ENCODE peak calls at places on chromosome 11, in seven cellular contexts. One of them, this sample, is unnamed.

GRCh38 chr11:125514336-125515101 is 18.5 kb upstream of the FEZ1 start:
- DNase-seq in heart right ventricle: no peak
- DNase-seq in astrocyte of the spinal cord: peak
- DNase-seq in gastrocnemius medialis: no peak
- DNase-seq in foreskin fibroblast: no peak
- DNase-seq in GM13977: peak
- DNase-seq in GM12865: peak
- DNase-seq in this sample: no peak

GRCh38 chr11:819943-820649 is 1.4 kb downstream of the PNPLA2 start:
- DNase-seq in astrocyte of the spinal cord: peak
- DNase-seq in gastrocnemius medialis: peak
- DNase-seq in GM13977: peak
- DNase-seq in GM12865: peak
- DNase-seq in foreskin fibroblast: peak
- DNase-seq in heart right ventricle: peak
- DNase-seq in this sample: peak

GRCh38 chr11:74084796-74085541 is 76.1 kb upstream of the UCP3 start:
- DNase-seq in heart right ventricle: no peak
- DNase-seq in gastrocnemius medialis: no peak
- DNase-seq in astrocyte of the spinal cord: peak
- DNase-seq in foreskin fibroblast: no peak
- DNase-seq in GM12865: no peak
- DNase-seq in GM13977: no peak
- DNase-seq in this sample: peak

GRCh38 chr11:287821-288327 is 1.1 kb upstream of the PGGHG start:
- DNase-seq in astrocyte of the spinal cord: no peak
- DNase-seq in gastrocnemius medialis: peak
- DNase-seq in GM13977: no peak
- DNase-seq in foreskin fibroblast: no peak
- DNase-seq in heart right ventricle: peak
- DNase-seq in GM12865: no peak
- DNase-seq in this sample: no peak

GRCh38 chr11:69121621-69122336 is 34.0 kb upstream of the SMIM38 start:
- DNase-seq in heart right ventricle: no peak
- DNase-seq in GM13977: no peak
- DNase-seq in foreskin fibroblast: no peak
- DNase-seq in GM12865: no peak
- DNase-seq in gastrocnemius medialis: no peak
- DNase-seq in astrocyte of the spinal cord: no peak
- DNase-seq in this sample: no peak

GRCh38 chr11:37449146-37449545 is 851.1 kb upstream of the RAG2 start:
- DNase-seq in gastrocnemius medialis: peak
- DNase-seq in GM13977: no peak
- DNase-seq in heart right ventricle: no peak
- DNase-seq in foreskin fibroblast: peak
- DNase-seq in GM12865: peak
- DNase-seq in astrocyte of the spinal cord: peak
- DNase-seq in this sample: peak

GRCh38 chr11:90476442-90477007 is 253.7 kb upstream of the CHORDC1 start:
- DNase-seq in foreskin fibroblast: no peak
- DNase-seq in gastrocnemius medialis: peak
- DNase-seq in GM13977: peak
- DNase-seq in astrocyte of the spinal cord: peak
- DNase-seq in heart right ventricle: peak
- DNase-seq in GM12865: peak
- DNase-seq in this sample: no peak

GRCh38 chr11:94218372-94218771 is 86.0 kb upstream of the IZUMO1R start:
- DNase-seq in heart right ventricle: no peak
- DNase-seq in GM12865: no peak
- DNase-seq in foreskin fibroblast: no peak
- DNase-seq in astrocyte of the spinal cord: no peak
- DNase-seq in gastrocnemius medialis: no peak
- DNase-seq in GM13977: no peak
- DNase-seq in this sample: no peak

GRCh38 chr11:110755961-110756360 is 43.7 kb upstream of the ARHGAP20 start:
- DNase-seq in GM12865: no peak
- DNase-seq in heart right ventricle: no peak
- DNase-seq in gastrocnemius medialis: no peak
- DNase-seq in GM13977: no peak
- DNase-seq in foreskin fibroblast: no peak
- DNase-seq in astrocyte of the spinal cord: no peak
- DNase-seq in this sample: no peak

DNA sequence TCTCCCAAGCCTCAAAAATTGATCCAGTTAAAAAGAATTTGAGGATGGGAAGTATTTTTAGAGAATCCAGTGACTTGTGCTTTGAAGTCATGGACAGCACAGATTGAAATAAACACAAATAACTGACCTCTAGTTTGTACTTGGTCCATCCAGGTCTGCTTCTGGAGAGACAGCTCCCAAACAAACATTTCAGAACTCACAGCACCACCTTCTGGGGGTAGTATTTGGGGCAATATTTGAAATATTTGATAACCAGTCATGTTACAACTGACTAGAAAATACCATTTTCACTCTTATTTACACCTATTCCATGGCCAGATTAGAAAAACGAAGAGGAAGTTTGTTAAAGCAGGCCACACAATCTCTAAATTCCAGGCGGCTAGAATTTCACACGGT is 56.2 kb downstream of the CTSC start:
- DNase-seq in astrocyte of the spinal cord: peak
- DNase-seq in GM13977: no peak
- DNase-seq in heart right ventricle: no peak
- DNase-seq in GM12865: no peak
- DNase-seq in foreskin fibroblast: no peak
- DNase-seq in gastrocnemius medialis: no peak
- DNase-seq in this sample: peak
- TF ChIP-seq CTCF in astrocyte of the spinal cord: peak
- TF ChIP-seq CTCF in GM13977: peak
- TF ChIP-seq CTCF in heart right ventricle: no peak
- TF ChIP-seq CTCF in GM12865: no peak
- TF ChIP-seq CTCF in foreskin fibroblast: peak
- TF ChIP-seq CTCF in gastrocnemius medialis: no peak
- TF ChIP-seq CTCF in this sample: no peak

DNA sequence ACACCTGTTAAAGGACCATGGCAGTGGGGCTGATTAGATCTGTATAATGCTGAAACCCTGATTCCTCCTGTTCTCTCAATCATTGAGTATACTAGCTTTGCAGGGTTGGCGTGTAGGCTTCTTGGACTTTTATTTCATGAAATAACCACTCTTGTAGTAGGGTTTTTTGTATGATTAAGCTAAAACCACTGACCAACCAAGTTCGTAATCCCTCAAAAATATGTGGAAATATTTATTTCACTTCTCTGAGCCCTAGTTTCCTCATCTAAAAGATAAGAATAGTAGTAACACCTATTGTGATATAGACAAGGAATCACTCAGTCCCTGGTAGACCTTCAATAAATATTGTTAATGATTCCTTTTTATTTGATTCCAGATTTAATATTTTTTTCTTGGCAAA is 4.2 kb downstream of the API5 start:
- DNase-seq in heart right ventricle: no peak
- DNase-seq in astrocyte of the spinal cord: peak
- DNase-seq in GM13977: no peak
- DNase-seq in gastrocnemius medialis: no peak
- DNase-seq in foreskin fibroblast: no peak
- DNase-seq in GM12865: no peak
- DNase-seq in this sample: no peak
- TF ChIP-seq CTCF in heart right ventricle: no peak
- TF ChIP-seq CTCF in astrocyte of the spinal cord: no peak
- TF ChIP-seq CTCF in GM13977: no peak
- TF ChIP-seq CTCF in gastrocnemius medialis: no peak
- TF ChIP-seq CTCF in foreskin fibroblast: no peak
- TF ChIP-seq CTCF in GM12865: no peak
- TF ChIP-seq CTCF in this sample: no peak

GRCh38 chr11:116202922-116203321 is 569.9 kb downstream of the BUD13 start:
- DNase-seq in gastrocnemius medialis: no peak
- DNase-seq in heart right ventricle: no peak
- DNase-seq in astrocyte of the spinal cord: no peak
- DNase-seq in GM12865: no peak
- DNase-seq in foreskin fibroblast: no peak
- DNase-seq in GM13977: no peak
- DNase-seq in this sample: no peak
- TF ChIP-seq CTCF in gastrocnemius medialis: no peak
- TF ChIP-seq CTCF in heart right ventricle: no peak
- TF ChIP-seq CTCF in astrocyte of the spinal cord: no peak
- TF ChIP-seq CTCF in GM12865: no peak
- TF ChIP-seq CTCF in foreskin fibroblast: no peak
- TF ChIP-seq CTCF in GM13977: no peak
- TF ChIP-seq CTCF in this sample: no peak

GRCh38 chr11:102367364-102367763 is 20.4 kb downstream of the BIRC2 start:
- DNase-seq in GM12865: no peak
- DNase-seq in astrocyte of the spinal cord: peak
- DNase-seq in heart right ventricle: no peak
- DNase-seq in foreskin fibroblast: no peak
- DNase-seq in gastrocnemius medialis: no peak
- DNase-seq in GM13977: no peak
- DNase-seq in this sample: no peak
- TF ChIP-seq CTCF in GM12865: peak
- TF ChIP-seq CTCF in astrocyte of the spinal cord: no peak
- TF ChIP-seq CTCF in heart right ventricle: peak
- TF ChIP-seq CTCF in foreskin fibroblast: no peak
- TF ChIP-seq CTCF in gastrocnemius medialis: no peak
- TF ChIP-seq CTCF in GM13977: peak
- TF ChIP-seq CTCF in this sample: peak